ENCODE peak calls at places on chromosome 2, in eight cellular contexts. One of them, this sample, is unnamed. For H3K4me1, the result is how much of the 10 kb centered on the place peaks cover.

GRCh38 chr2:43005211-43005974 is 213.0 kb upstream of the HAAO start:
- DNase-seq in left ventricle myocardium inferior: no peak
- DNase-seq in upper lobe of left lung: peak
- DNase-seq in psoas muscle: no peak
- DNase-seq in right lobe of liver: peak
- DNase-seq in upper lobe of right lung: no peak
- DNase-seq in sigmoid colon: no peak
- DNase-seq in cardiac muscle cell: no peak
- DNase-seq in this sample: peak

GRCh38 chr2:188701836-188702235 is 272.3 kb upstream of the COL3A1 start:
- DNase-seq in left ventricle myocardium inferior: no peak
- DNase-seq in upper lobe of left lung: no peak
- DNase-seq in psoas muscle: no peak
- DNase-seq in right lobe of liver: no peak
- DNase-seq in upper lobe of right lung: no peak
- DNase-seq in sigmoid colon: no peak
- DNase-seq in cardiac muscle cell: peak
- DNase-seq in this sample: no peak

GRCh38 chr2:241359481-241360045 is 3.5 kb downstream of the FARP2 start:
- DNase-seq in left ventricle myocardium inferior: no peak
- DNase-seq in upper lobe of left lung: no peak
- DNase-seq in psoas muscle: no peak
- DNase-seq in right lobe of liver: no peak
- DNase-seq in upper lobe of right lung: no peak
- DNase-seq in sigmoid colon: no peak
- DNase-seq in cardiac muscle cell: no peak
- DNase-seq in this sample: no peak

GRCh38 chr2:224764565-224765236 is 48.5 kb upstream of the CCDC195 start:
- DNase-seq in left ventricle myocardium inferior: no peak
- DNase-seq in upper lobe of left lung: no peak
- DNase-seq in psoas muscle: no peak
- DNase-seq in right lobe of liver: no peak
- DNase-seq in upper lobe of right lung: no peak
- DNase-seq in sigmoid colon: no peak
- DNase-seq in cardiac muscle cell: no peak
- DNase-seq in this sample: no peak

GRCh38 chr2:100548771-100549170 is 14.0 kb upstream of the PDCL3 start:
- DNase-seq in left ventricle myocardium inferior: no peak
- DNase-seq in upper lobe of left lung: no peak
- DNase-seq in psoas muscle: no peak
- DNase-seq in right lobe of liver: no peak
- DNase-seq in upper lobe of right lung: no peak
- DNase-seq in sigmoid colon: no peak
- DNase-seq in cardiac muscle cell: no peak
- DNase-seq in this sample: no peak

GRCh38 chr2:120658285-120659158 is 77.1 kb upstream of the GLI2 start:
- DNase-seq in left ventricle myocardium inferior: no peak
- DNase-seq in upper lobe of left lung: no peak
- DNase-seq in psoas muscle: no peak
- DNase-seq in right lobe of liver: no peak
- DNase-seq in upper lobe of right lung: no peak
- DNase-seq in sigmoid colon: peak
- DNase-seq in cardiac muscle cell: peak
- DNase-seq in this sample: peak

GRCh38 chr2:120230515-120231471 is 7.6 kb upstream of the TMEM185B start:
- DNase-seq in left ventricle myocardium inferior: peak
- DNase-seq in upper lobe of left lung: no peak
- DNase-seq in psoas muscle: peak
- DNase-seq in right lobe of liver: no peak
- DNase-seq in upper lobe of right lung: peak
- DNase-seq in sigmoid colon: peak
- DNase-seq in cardiac muscle cell: no peak
- DNase-seq in this sample: no peak

GRCh38 chr2:120450196-120450820 is 104.4 kb downstream of the INHBB start:
- DNase-seq in left ventricle myocardium inferior: no peak
- DNase-seq in upper lobe of left lung: no peak
- DNase-seq in psoas muscle: no peak
- DNase-seq in right lobe of liver: no peak
- DNase-seq in upper lobe of right lung: peak
- DNase-seq in sigmoid colon: peak
- DNase-seq in cardiac muscle cell: no peak
- DNase-seq in this sample: no peak

GRCh38 chr2:6880200-6880733 is 2.7 kb downstream of the RSAD2 start:
- DNase-seq in left ventricle myocardium inferior: no peak
- DNase-seq in upper lobe of left lung: no peak
- DNase-seq in psoas muscle: no peak
- DNase-seq in right lobe of liver: no peak
- DNase-seq in upper lobe of right lung: no peak
- DNase-seq in sigmoid colon: no peak
- DNase-seq in cardiac muscle cell: peak
- DNase-seq in this sample: no peak

GRCh38 chr2:201256001-201256544 is 4.3 kb upstream of the CASP8 start:
- DNase-seq in left ventricle myocardium inferior: no peak
- DNase-seq in upper lobe of left lung: no peak
- DNase-seq in psoas muscle: no peak
- DNase-seq in right lobe of liver: no peak
- DNase-seq in upper lobe of right lung: no peak
- DNase-seq in sigmoid colon: no peak
- DNase-seq in cardiac muscle cell: no peak
- DNase-seq in this sample: peak
- H3K4me1 ChIP-seq in left ventricle myocardium inferior: under half
- H3K4me1 ChIP-seq in upper lobe of left lung: under half
- H3K4me1 ChIP-seq in psoas muscle: under half
- H3K4me1 ChIP-seq in right lobe of liver: under half
- H3K4me1 ChIP-seq in upper lobe of right lung: half or more
- H3K4me1 ChIP-seq in sigmoid colon: under half
- H3K4me1 ChIP-seq in cardiac muscle cell: under half
- H3K4me1 ChIP-seq in this sample: under half

GRCh38 chr2:239328306-239329191 is 72.3 kb downstream of the HDAC4 start:
- DNase-seq in left ventricle myocardium inferior: peak
- DNase-seq in upper lobe of left lung: no peak
- DNase-seq in psoas muscle: peak
- DNase-seq in right lobe of liver: peak
- DNase-seq in upper lobe of right lung: no peak
- DNase-seq in sigmoid colon: peak
- DNase-seq in cardiac muscle cell: peak
- DNase-seq in this sample: peak
- TF ChIP-seq CTCF in left ventricle myocardium inferior: no peak
- TF ChIP-seq CTCF in upper lobe of left lung: no peak
- TF ChIP-seq CTCF in psoas muscle: no peak
- TF ChIP-seq CTCF in right lobe of liver: no peak
- TF ChIP-seq CTCF in upper lobe of right lung: no peak
- TF ChIP-seq CTCF in sigmoid colon: no peak
- TF ChIP-seq CTCF in cardiac muscle cell: peak
- TF ChIP-seq CTCF in this sample: no peak

DNA sequence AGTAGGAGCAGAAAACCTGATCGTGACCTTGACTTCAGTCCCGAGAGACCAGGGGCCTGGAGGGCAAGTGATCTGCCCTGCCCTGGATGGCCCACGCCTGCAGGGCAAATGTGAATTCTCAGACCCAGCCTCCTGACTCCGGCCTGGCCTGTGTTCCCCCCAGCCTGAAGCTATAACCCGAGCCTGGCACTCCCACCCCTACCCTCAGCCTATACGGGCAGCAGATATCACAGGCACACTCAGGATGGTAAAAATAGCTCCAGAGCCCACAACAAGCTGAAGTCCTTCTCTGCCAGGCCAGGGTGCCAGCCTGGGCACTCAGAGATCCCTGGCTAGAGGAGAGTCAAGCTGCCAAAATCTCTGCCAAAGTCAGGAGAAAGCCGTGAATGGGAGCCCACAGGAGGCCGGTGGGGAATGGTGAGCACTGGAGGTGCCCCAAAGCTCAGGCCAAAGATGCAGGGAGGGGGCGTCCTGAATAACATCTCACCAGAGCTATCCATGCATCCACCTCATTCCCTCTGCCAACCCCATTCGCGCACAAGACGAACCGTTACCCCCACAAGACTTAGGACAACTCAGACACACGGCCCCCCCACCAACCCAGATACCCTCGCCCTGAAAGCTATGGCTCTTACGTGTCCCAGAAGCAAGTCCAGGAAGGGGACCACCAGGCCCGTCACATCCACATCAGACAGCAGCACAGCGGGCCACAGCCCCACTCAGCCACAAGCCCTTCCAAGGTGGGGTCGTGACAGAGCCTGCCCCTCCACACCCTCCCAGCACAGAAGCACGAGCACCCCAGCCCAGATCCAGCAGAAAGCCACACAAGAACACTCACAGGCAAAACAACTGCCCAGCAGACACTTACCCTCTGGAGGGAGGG is 144.9 kb downstream of the TNS1 start:
- DNase-seq in left ventricle myocardium inferior: peak
- DNase-seq in upper lobe of left lung: peak
- DNase-seq in psoas muscle: peak
- DNase-seq in right lobe of liver: no peak
- DNase-seq in upper lobe of right lung: no peak
- DNase-seq in sigmoid colon: peak
- DNase-seq in cardiac muscle cell: no peak
- DNase-seq in this sample: no peak
- H3K4me3 ChIP-seq in left ventricle myocardium inferior: peak
- H3K4me3 ChIP-seq in upper lobe of left lung: no peak
- H3K4me3 ChIP-seq in psoas muscle: peak
- H3K4me3 ChIP-seq in right lobe of liver: no peak
- H3K4me3 ChIP-seq in upper lobe of right lung: peak
- H3K4me3 ChIP-seq in sigmoid colon: peak
- H3K4me3 ChIP-seq in cardiac muscle cell: peak
- H3K4me3 ChIP-seq in this sample: no peak

DNA sequence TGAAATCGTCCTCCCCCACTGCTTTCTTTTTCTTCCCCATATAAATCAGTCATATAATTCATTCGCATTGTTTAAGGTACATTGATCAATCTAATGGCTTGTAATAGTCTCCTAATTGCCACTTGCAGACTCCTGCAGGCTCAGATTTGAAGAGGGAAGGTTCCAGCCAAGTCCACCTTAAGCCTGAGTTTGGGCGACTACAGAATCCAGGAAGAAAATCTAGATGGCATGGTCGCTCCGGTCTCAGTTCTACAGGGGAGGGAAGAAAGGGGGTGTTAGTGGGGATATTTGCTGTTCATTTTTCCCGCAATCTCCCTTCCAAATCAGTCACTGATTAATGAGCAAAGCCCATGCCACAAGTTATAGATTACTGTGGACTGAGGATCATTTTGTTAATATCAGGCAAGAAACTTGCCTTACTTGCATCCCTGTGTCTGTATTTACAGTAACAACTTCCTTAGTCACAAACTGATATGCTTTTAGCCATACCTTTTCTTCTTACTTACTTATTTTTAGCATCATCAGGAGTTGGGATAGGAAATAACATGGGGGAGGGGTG is 5.5 kb upstream of the SP9 start:
- DNase-seq in left ventricle myocardium inferior: no peak
- DNase-seq in upper lobe of left lung: no peak
- DNase-seq in psoas muscle: no peak
- DNase-seq in right lobe of liver: no peak
- DNase-seq in upper lobe of right lung: no peak
- DNase-seq in sigmoid colon: no peak
- DNase-seq in cardiac muscle cell: no peak
- DNase-seq in this sample: no peak
- H3K4me1 ChIP-seq in left ventricle myocardium inferior: under half
- H3K4me1 ChIP-seq in upper lobe of left lung: under half
- H3K4me1 ChIP-seq in psoas muscle: under half
- H3K4me1 ChIP-seq in right lobe of liver: under half
- H3K4me1 ChIP-seq in upper lobe of right lung: under half
- H3K4me1 ChIP-seq in sigmoid colon: under half
- H3K4me1 ChIP-seq in cardiac muscle cell: under half
- H3K4me1 ChIP-seq in this sample: under half

GRCh38 chr2:27085670-27086089 is 892 bp upstream of the KHK start:
- DNase-seq in left ventricle myocardium inferior: peak
- DNase-seq in upper lobe of left lung: peak
- DNase-seq in psoas muscle: peak
- DNase-seq in right lobe of liver: peak
- DNase-seq in upper lobe of right lung: peak
- DNase-seq in sigmoid colon: peak
- DNase-seq in cardiac muscle cell: peak
- DNase-seq in this sample: peak
- TF ChIP-seq CTCF in left ventricle myocardium inferior: peak
- TF ChIP-seq CTCF in upper lobe of left lung: peak
- TF ChIP-seq CTCF in psoas muscle: peak
- TF ChIP-seq CTCF in right lobe of liver: peak
- TF ChIP-seq CTCF in upper lobe of right lung: peak
- TF ChIP-seq CTCF in sigmoid colon: peak
- TF ChIP-seq CTCF in cardiac muscle cell: peak
- TF ChIP-seq CTCF in this sample: peak

This sample was measured in endodermal cell.